ENCODE peak calls at places on chromosomes 12 and 14, in eight cellular contexts. E, I, N, Z, O, Y, W and H are unnamed samples.

GRCh38 chr14:53149656-53150319 is 3.3 kb downstream of the DDHD1 start:
- DNase-seq in I (no peak), Z (no peak), E (no peak), O (no peak), W (no peak), N (no peak), Y (no peak), H (no peak)

GRCh38 chr14:22221508-22221907 is 367.5 kb downstream of the DAD1 start:
- DNase-seq in N (no peak), E (no peak), O (no peak), W (peak), Y (no peak), Z (no peak), I (no peak), H (no peak)

GRCh38 chr12:31324845-31325523 is 966 bp downstream of the SINHCAF start:
- DNase-seq in Z (peak), O (peak), I (peak), E (peak), W (peak), Y (peak), N (peak), H (peak)

GRCh38 chr12:53052419-53053222 is 2.8 kb downstream of the TNS2 start:
- DNase-seq in I (peak), N (no peak), O (peak), E (peak), Y (no peak), Z (no peak), W (no peak), H (no peak)

GRCh38 chr14:49865431-49865859 is 12.9 kb upstream of the NEMF start:
- DNase-seq in I (peak), E (peak), Z (peak), O (peak), W (no peak), Y (peak), N (peak), H (peak)

GRCh38 chr14:76811561-76811960 is 1.1 kb downstream of the ANGEL1 start:
- DNase-seq in N (no peak), I (no peak), W (no peak), Z (no peak), Y (no peak), E (no peak), O (no peak), H (peak)

GRCh38 chr12:101051901-101052550 is 158.0 kb downstream of the SLC5A8 start:
- DNase-seq in Z (peak), O (no peak), I (no peak), W (peak), N (no peak), E (no peak), Y (no peak), H (no peak)

GRCh38 chr12:28602760-28603638 is 412.7 kb downstream of the CCDC91 start:
- DNase-seq in Z (no peak), O (no peak), I (no peak), W (no peak), Y (no peak), N (no peak), E (no peak), H (no peak)

GRCh38 chr12:6752181-6752930 is 585 bp downstream of the MLF2 start:
- DNase-seq in I (no peak), Z (peak), W (peak), O (peak), Y (no peak), E (peak), N (no peak), H (peak)

GRCh38 chr12:27840229-27840999 is 60.4 kb upstream of the MANSC4 start:
- DNase-seq in W (no peak), O (no peak), Y (no peak), E (no peak), Z (peak), N (no peak), I (no peak), H (no peak)

GRCh38 chr14:44700694-44701093 is 193.6 kb upstream of the FSCB start:
- DNase-seq in Y (no peak), Z (no peak), I (no peak), O (no peak), W (no peak), E (no peak), N (no peak), H (no peak)

GRCh38 chr12:4268549-4269181 is 4.9 kb upstream of the CCND2 start:
- DNase-seq in E (no peak), W (no peak), O (no peak), Z (no peak), I (no peak), Y (no peak), N (no peak), H (peak)

GRCh38 chr14:20609215-20610001 is 18.2 kb upstream of the RNASE12 start:
- DNase-seq in O (peak), Z (peak), N (peak), Y (peak), I (peak), E (peak), W (peak), H (peak)

GRCh38 chr12:114408881-114409795 is 3.2 kb upstream of the TBX5 start:
- DNase-seq in I (no peak), Z (no peak), Y (no peak), E (no peak), W (no peak), N (no peak), O (no peak), H (no peak)

GRCh38 chr14:78401866-78402265 is 231.7 kb downstream of the NRXN3 start:
- DNase-seq in N (no peak), O (no peak), W (no peak), Y (no peak), Z (no peak), E (no peak), I (no peak), H (no peak)

GRCh38 chr12:108803428-108804105 is 53.8 kb downstream of the SSH1 start:
- DNase-seq in Y (peak), Z (peak), O (peak), W (peak), N (peak), E (peak), I (peak), H (peak)

GRCh38 chr12:1357171-1357570 is 237.2 kb downstream of the FBXL14 start:
- DNase-seq in Z (no peak), I (no peak), E (no peak), O (no peak), W (no peak), N (no peak), Y (no peak), H (no peak)

GRCh38 chr12:47744005-47744651 is 14.6 kb downstream of the RAPGEF3 start:
- DNase-seq in W (peak), I (no peak), O (no peak), N (peak), Y (peak), E (no peak), Z (no peak), H (peak)

GRCh38 chr14:33642641-33643342 is 308.1 kb downstream of the EGLN3 start:
- DNase-seq in I (no peak), Y (no peak), N (no peak), O (no peak), E (no peak), Z (no peak), W (peak), H (no peak)

GRCh38 chr14:37623552-37623951 is 28.1 kb downstream of the TTC6 start:
- DNase-seq in W (no peak), Z (no peak), Y (no peak), E (no peak), N (no peak), O (no peak), I (no peak), H (no peak)